ENCODE peak calls at places on chromosome 2, in four cellular contexts. N, Z, E and L are unnamed samples.

GRCh38 chr2:9219027-9219445 is 12.4 kb downstream of the ASAP2 start:
- DNase-seq in N (no peak), Z (no peak), E (no peak), L (no peak)

GRCh38 chr2:74587664-74588277 is 33.3 kb downstream of the DOK1 start:
- DNase-seq in N (peak), Z (peak), E (peak), L (peak)

GRCh38 chr2:24926602-24927252 is 6.7 kb upstream of the ADCY3 start:
- DNase-seq in N (peak), Z (no peak), E (no peak), L (peak)

GRCh38 chr2:121955313-121956211 is 200.1 kb downstream of the TSN start:
- DNase-seq in N (no peak), Z (no peak), E (no peak), L (no peak)

GRCh38 chr2:51628953-51629352 is 597.0 kb upstream of the NRXN1 start:
- DNase-seq in N (no peak), Z (peak), E (no peak), L (no peak)

GRCh38 chr2:10700078-10700803 is 10.5 kb upstream of the NOL10 start:
- DNase-seq in N (no peak), Z (no peak), E (no peak), L (no peak)

GRCh38 chr2:143171817-143172216 is 42.6 kb downstream of the ARHGAP15 start:
- DNase-seq in N (no peak), Z (no peak), E (peak), L (no peak)

GRCh38 chr2:193695367-193695766 is 1500.6 kb upstream of the TMEFF2 start:
- DNase-seq in N (peak), Z (no peak), E (no peak), L (no peak)

GRCh38 chr2:97688062-97688827 is 18.7 kb downstream of the C2orf92 start:
- DNase-seq in N (no peak), Z (no peak), E (no peak), L (no peak)

GRCh38 chr2:44753552-44754285 is 187.8 kb upstream of the SIX3 start:
- DNase-seq in N (no peak), Z (peak), E (no peak), L (no peak)

GRCh38 chr2:150859162-150859561 is 371.7 kb upstream of the RND3 start:
- DNase-seq in N (no peak), Z (no peak), E (no peak), L (no peak)

GRCh38 chr2:78913284-78913683 is 112.2 kb upstream of the REG3G start:
- DNase-seq in N (no peak), Z (no peak), E (no peak), L (no peak)

GRCh38 chr2:10800163-10800562 is 12.4 kb downstream of the PDIA6 start:
- DNase-seq in N (no peak), Z (no peak), E (no peak), L (no peak)

GRCh38 chr2:19991895-19992294 is 2.0 kb upstream of the WDR35 start:
- DNase-seq in N (no peak), Z (no peak), E (no peak), L (no peak)

GRCh38 chr2:9594361-9595063 is 36.3 kb downstream of the YWHAQ start:
- DNase-seq in N (peak), Z (no peak), E (no peak), L (no peak)

GRCh38 chr2:166157578-166157977 is 29.8 kb upstream of the SCN1A start:
- DNase-seq in N (no peak), Z (no peak), E (no peak), L (no peak)

GRCh38 chr2:33216508-33217182 is 259.8 kb upstream of the RASGRP3 start:
- DNase-seq in N (peak), Z (no peak), E (no peak), L (no peak)

GRCh38 chr2:240348522-240348921 is 86.9 kb upstream of the GPC1 start:
- DNase-seq in N (no peak), Z (no peak), E (no peak), L (no peak)

GRCh38 chr2:216690451-216691209 is 4.7 kb downstream of the IGFBP5 start:
- DNase-seq in N (no peak), Z (no peak), E (no peak), L (no peak)

GRCh38 chr2:235493775-235494715 is at the start of gene AGAP1:
- DNase-seq in N (peak), Z (no peak), E (peak), L (peak)

GRCh38 chr2:1772868-1773267 is 28.6 kb upstream of the PXDN start:
- DNase-seq in N (no peak), Z (no peak), E (no peak), L (no peak)

GRCh38 chr2:44713170-44713569 is 228.3 kb upstream of the SIX3 start:
- DNase-seq in N (no peak), Z (no peak), E (no peak), L (no peak)

GRCh38 chr2:160227252-160227651 is 27.2 kb upstream of the ITGB6 start:
- DNase-seq in N (peak), Z (no peak), E (no peak), L (no peak)

GRCh38 chr2:240921319-240922233 is 15.4 kb downstream of the CROCC2 start:
- DNase-seq in N (peak), Z (no peak), E (no peak), L (peak)

GRCh38 chr2:35035883-35036282 is 1319.7 kb upstream of the CRIM1 start:
- DNase-seq in N (no peak), Z (no peak), E (no peak), L (no peak)

GRCh38 chr2:26875808-26876207 is 27.9 kb downstream of the DPYSL5 start:
- DNase-seq in N (no peak), Z (no peak), E (no peak), L (no peak)

GRCh38 chr2:26491563-26492167 is 13.7 kb upstream of the OTOF start:
- DNase-seq in N (no peak), Z (no peak), E (no peak), L (no peak)

GRCh38 chr2:56522605-56523089 is 338.9 kb downstream of the CCDC85A start:
- DNase-seq in N (no peak), Z (no peak), E (no peak), L (no peak)

GRCh38 chr2:205746408-205746785 is 64.1 kb downstream of the NRP2 start:
- DNase-seq in N (peak), Z (no peak), E (no peak), L (no peak)

GRCh38 chr2:69989017-69989416 is 27.6 kb upstream of the ASPRV1 start:
- DNase-seq in N (no peak), Z (no peak), E (no peak), L (no peak)

GRCh38 chr2:151637284-151637781 is 96.9 kb downstream of the NEB start:
- DNase-seq in N (no peak), Z (peak), E (no peak), L (peak)